ENCODE peak calls at places on chromosomes 13 and 19, in ten cellular contexts. L, R, B, E, U, Q, O, T, Y and X are unnamed samples.

GRCh38 chr13:110641055-110642015 is 26.0 kb downstream of the NAXD start:
- DNase-seq in L (no peak), R (no peak), B (no peak), E (no peak), U (no peak), Q (no peak), O (no peak), T (no peak), Y (no peak), X (no peak)

GRCh38 chr13:43132911-43133310 is 109.5 kb downstream of the DNAJC15 start:
- DNase-seq in L (no peak), R (no peak), B (no peak), E (no peak), U (no peak), Q (no peak), O (no peak), T (no peak), Y (no peak), X (no peak)

GRCh38 chr19:51407631-51408131 is 9.8 kb downstream of the SIGLEC10 start:
- DNase-seq in L (no peak), R (peak), B (no peak), E (no peak), U (peak), Q (no peak), O (no peak), T (no peak), Y (peak), X (no peak)

GRCh38 chr19:15075801-15076200 is 6.2 kb upstream of the OR1I1 start:
- DNase-seq in L (no peak), R (no peak), B (no peak), E (no peak), U (no peak), Q (no peak), O (no peak), T (no peak), Y (no peak), X (no peak)

GRCh38 chr19:45175663-45176345 is 2.2 kb downstream of the TRAPPC6A start:
- DNase-seq in L (no peak), R (no peak), B (no peak), E (no peak), U (no peak), Q (no peak), O (no peak), T (no peak), Y (no peak), X (no peak)

GRCh38 chr13:99977334-99977911 is 4.2 kb upstream of the ZIC2 start:
- DNase-seq in L (no peak), R (no peak), B (no peak), E (no peak), U (no peak), Q (no peak), O (no peak), T (no peak), Y (no peak), X (no peak)

GRCh38 chr19:55443045-55443823 is at the start of gene SHISA7:
- DNase-seq in L (no peak), R (no peak), B (no peak), E (no peak), U (no peak), Q (no peak), O (no peak), T (no peak), Y (no peak), X (no peak)

GRCh38 chr19:35013047-35013819 is 13.1 kb downstream of the GRAMD1A start:
- DNase-seq in L (no peak), R (peak), B (peak), E (peak), U (peak), Q (peak), O (peak), T (no peak), Y (peak), X (no peak)

GRCh38 chr19:366951-367350 is 22.4 kb upstream of the MIER2 start:
- DNase-seq in L (no peak), R (no peak), B (no peak), E (no peak), U (no peak), Q (no peak), O (no peak), T (no peak), Y (no peak), X (no peak)

GRCh38 chr19:18762125-18763023 is 28.7 kb downstream of the COMP start:
- DNase-seq in L (no peak), R (no peak), B (no peak), E (peak), U (no peak), Q (peak), O (no peak), T (no peak), Y (no peak), X (no peak)

GRCh38 chr13:90427322-90428272 is 919.9 kb upstream of the MIR17HG start:
- DNase-seq in L (no peak), R (no peak), B (no peak), E (no peak), U (no peak), Q (no peak), O (no peak), T (no peak), Y (no peak), X (no peak)

GRCh38 chr19:55069137-55069858 is 6.3 kb upstream of the RDH13 start:
- DNase-seq in L (no peak), R (no peak), B (no peak), E (no peak), U (peak), Q (peak), O (no peak), T (no peak), Y (no peak), X (no peak)

GRCh38 chr19:1140673-1141072 is 33.4 kb downstream of the SBNO2 start:
- DNase-seq in L (no peak), R (no peak), B (no peak), E (no peak), U (no peak), Q (no peak), O (no peak), T (no peak), Y (no peak), X (no peak)

GRCh38 chr19:28483197-28483596 is 729.8 kb downstream of the UQCRFS1 start:
- DNase-seq in L (no peak), R (no peak), B (no peak), E (no peak), U (no peak), Q (no peak), O (no peak), T (no peak), Y (no peak), X (no peak)

GRCh38 chr19:29524912-29525870 is 603 bp upstream of the VSTM2B start:
- DNase-seq in L (no peak), R (no peak), B (no peak), E (no peak), U (no peak), Q (no peak), O (no peak), T (no peak), Y (no peak), X (no peak)

GRCh38 chr13:41562083-41562482 is 104.7 kb downstream of the RGCC start:
- DNase-seq in L (peak), R (no peak), B (no peak), E (peak), U (no peak), Q (peak), O (no peak), T (peak), Y (no peak), X (no peak)

GRCh38 chr19:48169585-48169973 is 565 bp downstream of the LIG1 start:
- DNase-seq in L (peak), R (peak), B (peak), E (peak), U (peak), Q (peak), O (peak), T (peak), Y (peak), X (no peak)

GRCh38 chr19:45440873-45441654 is 17.3 kb upstream of the ERCC1 start:
- DNase-seq in L (no peak), R (no peak), B (no peak), E (no peak), U (no peak), Q (no peak), O (no peak), T (no peak), Y (no peak), X (no peak)

GRCh38 chr19:49470615-49470978 is 3.4 kb upstream of the FLT3LG start:
- DNase-seq in L (no peak), R (no peak), B (no peak), E (no peak), U (no peak), Q (no peak), O (no peak), T (no peak), Y (no peak), X (no peak)

GRCh38 chr13:30829145-30829544 is 76.9 kb upstream of the MEDAG start:
- DNase-seq in L (no peak), R (no peak), B (no peak), E (no peak), U (no peak), Q (no peak), O (no peak), T (peak), Y (no peak), X (no peak)

GRCh38 chr19:51091895-51092873 is 9.5 kb upstream of the KLK14 start:
- DNase-seq in L (no peak), R (no peak), B (no peak), E (no peak), U (no peak), Q (no peak), O (no peak), T (no peak), Y (no peak), X (no peak)